ENCODE peak calls at places on chromosomes 12 and 14, in four cellular contexts. U, S, C and I are unnamed samples. For H3K4me1, the result is how much of the 10 kb centered on the place peaks cover.

GRCh38 chr12:62683724-62684501 is 217.3 kb downstream of the MON2 start:
- DNase-seq in C (peak), S (no peak), U (no peak), I (peak)

GRCh38 chr14:75879031-75879430 is 102.8 kb downstream of the TGFB3 start:
- DNase-seq in U (no peak), S (no peak), C (no peak), I (no peak)

GRCh38 chr14:102605026-102605425 is 12.6 kb downstream of the RCOR1 start:
- DNase-seq in S (no peak), C (no peak), U (no peak), I (no peak)

GRCh38 chr12:19431407-19432308 is 7.6 kb upstream of the AEBP2 start:
- DNase-seq in U (no peak), S (no peak), C (no peak), I (no peak)

GRCh38 chr14:59483360-59483759 is 848 bp downstream of the L3HYPDH start:
- DNase-seq in C (no peak), U (no peak), S (peak), I (peak)

GRCh38 chr14:69879175-69880047 is at the start of gene SMOC1:
- DNase-seq in U (no peak), S (peak), C (peak), I (peak)

GRCh38 chr14:22383515-22384166 is 205.4 kb downstream of the DAD1 start:
- DNase-seq in S (no peak), C (no peak), U (peak), I (no peak)

GRCh38 chr12:45246202-45246601 is 30.3 kb downstream of the ANO6 start:
- DNase-seq in C (no peak), U (no peak), S (no peak), I (no peak)

GRCh38 chr14:103023881-103024473 is 33.4 kb downstream of the CDC42BPB start:
- DNase-seq in U (no peak), C (peak), S (no peak), I (no peak)

GRCh38 chr12:41932028-41932427 is 212.6 kb downstream of the GXYLT1 start:
- DNase-seq in C (no peak), U (no peak), S (no peak), I (no peak)

GRCh38 chr14:90383731-90384542 is 12.9 kb upstream of the CALM1 start:
- DNase-seq in S (peak), C (peak), U (peak), I (peak)

GRCh38 chr14:84197704-84198103 is 1332.2 kb upstream of the FLRT2 start:
- DNase-seq in U (no peak), C (no peak), S (no peak), I (no peak)

GRCh38 chr14:59454131-59454530 is 11.0 kb downstream of the GPR135 start:
- DNase-seq in S (no peak), U (no peak), C (peak), I (peak)

GRCh38 chr14:71714225-71714624 is 218.0 kb upstream of the RGS6 start:
- DNase-seq in U (no peak), C (no peak), S (no peak), I (no peak)

GRCh38 chr14:101373690-101374295 is 187.5 kb upstream of the DIO3 start:
- DNase-seq in C (no peak), S (no peak), U (no peak), I (no peak)

GRCh38 chr12:31959701-31960391 is 631 bp downstream of the RESF1 start:
- DNase-seq in S (peak), C (peak), U (peak), I (peak)

GRCh38 chr14:67461341-67461985 is 27.1 kb downstream of the TMEM229B start:
- DNase-seq in C (no peak), S (no peak), U (no peak), I (no peak)

GRCh38 chr12:6336079-6336858 is 5.6 kb downstream of the TNFRSF1A start:
- DNase-seq in S (peak), C (peak), U (no peak), I (peak)
- H3K4me1 ChIP-seq in S (half or more), C (under half), U (half or more), I (half or more)

GRCh38 chr12:131901431-131902331 is 7.3 kb downstream of the ULK1 start:
- DNase-seq in S (no peak), C (peak), U (no peak), I (no peak)
- H3K27ac ChIP-seq in S (no peak), C (peak), U (no peak), I (no peak)

GRCh38 chr14:73725116-73726024 is 11.2 kb upstream of the PNMA1 start:
- DNase-seq in S (no peak), U (no peak), C (no peak), I (peak)
- TF ChIP-seq CTCF in S (no peak), U (no peak), C (no peak), I (no peak)

GRCh38 chr14:105065280-105066228 is at the start of gene GPR132:
- DNase-seq in C (no peak), U (peak), S (peak), I (peak)

GRCh38 chr14:105064721-105065143 is 498 bp downstream of the GPR132 start:
- DNase-seq in U (no peak), S (peak), C (no peak), I (peak)

GRCh38 chr14:105063041-105063440 is 2.2 kb downstream of the GPR132 start:
- DNase-seq in S (no peak), C (no peak), U (no peak), I (no peak)

GRCh38 chr14:105062048-105062433 is 3.2 kb downstream of the GPR132 start:
- DNase-seq in U (no peak), S (no peak), C (no peak), I (no peak)

GRCh38 chr14:105064001-105064400 is 1.2 kb downstream of the GPR132 start:
- DNase-seq in C (no peak), S (no peak), U (no peak), I (no peak)
- H3K4me1 ChIP-seq in C (under half), S (under half), U (under half), I (under half)

GRCh38 chr14:100282083-100282350 is 24.2 kb downstream of the SLC25A29 start:
- DNase-seq in C (no peak), S (no peak), U (no peak), I (no peak)
- H3K27ac ChIP-seq in C (no peak), S (no peak), U (no peak), I (no peak)